ENCODE peak calls at places on chromosomes 12 and 14, in six cellular contexts. One of them, this sample, is unnamed. For H3K4me1 and H3K9me3, the result is how much of the 10 kb centered on the place peaks cover.

GRCh38 chr14:58738189-58738836 is 100.6 kb downstream of the DACT1 start:
- DNase-seq in aorta: no peak
- DNase-seq in neural progenitor cell: no peak
- DNase-seq in HAP-1: no peak
- DNase-seq in CD4-positive, CD25-positive, alpha-beta regulatory T cell: no peak
- DNase-seq in sigmoid colon: no peak
- DNase-seq in this sample: no peak

GRCh38 chr12:113413488-113413939 is 8.7 kb upstream of the SDSL start:
- DNase-seq in aorta: no peak
- DNase-seq in sigmoid colon: no peak
- DNase-seq in HAP-1: no peak
- DNase-seq in neural progenitor cell: no peak
- DNase-seq in CD4-positive, CD25-positive, alpha-beta regulatory T cell: no peak
- DNase-seq in this sample: peak

GRCh38 chr12:31267966-31268365 is 58.0 kb downstream of the SINHCAF start:
- DNase-seq in HAP-1: no peak
- DNase-seq in neural progenitor cell: no peak
- DNase-seq in sigmoid colon: no peak
- DNase-seq in aorta: no peak
- DNase-seq in CD4-positive, CD25-positive, alpha-beta regulatory T cell: no peak
- DNase-seq in this sample: no peak

GRCh38 chr14:106215229-106215628 is 688.8 kb downstream of the TMEM121 start:
- DNase-seq in aorta: no peak
- DNase-seq in neural progenitor cell: no peak
- DNase-seq in sigmoid colon: no peak
- DNase-seq in CD4-positive, CD25-positive, alpha-beta regulatory T cell: no peak
- DNase-seq in HAP-1: no peak
- DNase-seq in this sample: no peak

GRCh38 chr14:34199585-34199984 is 248.7 kb upstream of the EGLN3 start:
- DNase-seq in neural progenitor cell: no peak
- DNase-seq in sigmoid colon: no peak
- DNase-seq in HAP-1: no peak
- DNase-seq in CD4-positive, CD25-positive, alpha-beta regulatory T cell: no peak
- DNase-seq in aorta: no peak
- DNase-seq in this sample: no peak

GRCh38 chr14:72796935-72797334 is 97.0 kb downstream of the DPF3 start:
- DNase-seq in neural progenitor cell: peak
- DNase-seq in HAP-1: peak
- DNase-seq in CD4-positive, CD25-positive, alpha-beta regulatory T cell: no peak
- DNase-seq in aorta: no peak
- DNase-seq in sigmoid colon: no peak
- DNase-seq in this sample: no peak

GRCh38 chr14:99986416-99986815 is 78.8 kb upstream of the EVL start:
- DNase-seq in CD4-positive, CD25-positive, alpha-beta regulatory T cell: no peak
- DNase-seq in neural progenitor cell: no peak
- DNase-seq in HAP-1: no peak
- DNase-seq in sigmoid colon: no peak
- DNase-seq in aorta: no peak
- DNase-seq in this sample: no peak

GRCh38 chr12:69610729-69611128 is at the start of gene LRRC10:
- DNase-seq in neural progenitor cell: no peak
- DNase-seq in aorta: no peak
- DNase-seq in CD4-positive, CD25-positive, alpha-beta regulatory T cell: no peak
- DNase-seq in sigmoid colon: no peak
- DNase-seq in HAP-1: no peak
- DNase-seq in this sample: no peak

GRCh38 chr14:103378042-103378854 is 7.0 kb upstream of the MARK3 start:
- DNase-seq in neural progenitor cell: no peak
- DNase-seq in HAP-1: no peak
- DNase-seq in aorta: no peak
- DNase-seq in CD4-positive, CD25-positive, alpha-beta regulatory T cell: no peak
- DNase-seq in sigmoid colon: no peak
- DNase-seq in this sample: no peak
- H3K4me3 ChIP-seq in neural progenitor cell: no peak
- H3K4me3 ChIP-seq in HAP-1: no peak
- H3K4me3 ChIP-seq in aorta: no peak
- H3K4me3 ChIP-seq in CD4-positive, CD25-positive, alpha-beta regulatory T cell: no peak
- H3K4me3 ChIP-seq in sigmoid colon: no peak
- H3K4me3 ChIP-seq in this sample: no peak

GRCh38 chr12:121701667-121702277 is 10.8 kb upstream of the TMEM120B start:
- DNase-seq in neural progenitor cell: no peak
- DNase-seq in CD4-positive, CD25-positive, alpha-beta regulatory T cell: no peak
- DNase-seq in aorta: no peak
- DNase-seq in HAP-1: no peak
- DNase-seq in sigmoid colon: no peak
- DNase-seq in this sample: no peak

GRCh38 chr12:121697093-121697698 is 15.4 kb upstream of the TMEM120B start:
- DNase-seq in neural progenitor cell: peak
- DNase-seq in HAP-1: peak
- DNase-seq in aorta: no peak
- DNase-seq in CD4-positive, CD25-positive, alpha-beta regulatory T cell: peak
- DNase-seq in sigmoid colon: no peak
- DNase-seq in this sample: no peak

GRCh38 chr12:121705514-121705913 is 7.0 kb upstream of the TMEM120B start:
- DNase-seq in aorta: no peak
- DNase-seq in HAP-1: no peak
- DNase-seq in neural progenitor cell: no peak
- DNase-seq in CD4-positive, CD25-positive, alpha-beta regulatory T cell: no peak
- DNase-seq in sigmoid colon: no peak
- DNase-seq in this sample: no peak

GRCh38 chr12:121708313-121709063 is 4.1 kb upstream of the TMEM120B start:
- DNase-seq in sigmoid colon: no peak
- DNase-seq in CD4-positive, CD25-positive, alpha-beta regulatory T cell: no peak
- DNase-seq in aorta: no peak
- DNase-seq in neural progenitor cell: no peak
- DNase-seq in HAP-1: no peak
- DNase-seq in this sample: no peak

DNA sequence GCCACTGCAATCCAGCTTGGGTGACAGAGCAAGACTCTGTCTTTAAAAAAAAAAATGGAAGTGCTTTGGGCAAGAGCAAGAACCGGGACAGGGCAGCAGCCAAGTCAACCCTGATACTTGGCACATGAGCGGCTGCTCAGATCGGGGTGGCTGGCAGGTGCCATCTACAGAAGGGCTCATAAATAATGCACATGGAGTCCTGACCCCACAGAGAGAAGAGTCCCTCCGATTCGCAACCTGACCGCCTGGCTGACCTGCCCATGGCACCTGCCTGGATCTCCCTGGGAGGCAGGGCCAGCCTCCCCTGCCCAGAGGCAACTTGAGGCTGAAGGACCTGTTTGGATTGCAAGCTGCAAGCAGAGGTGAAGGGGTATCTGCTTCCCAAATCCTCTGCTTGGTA is 9.6 kb upstream of the TMEM120B start:
- DNase-seq in sigmoid colon: no peak
- DNase-seq in aorta: no peak
- DNase-seq in HAP-1: no peak
- DNase-seq in neural progenitor cell: no peak
- DNase-seq in CD4-positive, CD25-positive, alpha-beta regulatory T cell: no peak
- DNase-seq in this sample: no peak
- H3K4me1 ChIP-seq in sigmoid colon: under half
- H3K4me1 ChIP-seq in aorta: under half
- H3K4me1 ChIP-seq in HAP-1: under half
- H3K4me1 ChIP-seq in neural progenitor cell: under half
- H3K4me1 ChIP-seq in CD4-positive, CD25-positive, alpha-beta regulatory T cell: under half
- H3K4me1 ChIP-seq in this sample: under half

GRCh38 chr12:46046436-46046835 is 56.1 kb upstream of the SCAF11 start:
- DNase-seq in sigmoid colon: no peak
- DNase-seq in CD4-positive, CD25-positive, alpha-beta regulatory T cell: no peak
- DNase-seq in aorta: no peak
- DNase-seq in neural progenitor cell: no peak
- DNase-seq in HAP-1: no peak
- DNase-seq in this sample: no peak
- H3K9me3 ChIP-seq in sigmoid colon: under half
- H3K9me3 ChIP-seq in CD4-positive, CD25-positive, alpha-beta regulatory T cell: under half
- H3K9me3 ChIP-seq in aorta: under half
- H3K9me3 ChIP-seq in neural progenitor cell: under half
- H3K9me3 ChIP-seq in HAP-1: under half
- H3K9me3 ChIP-seq in this sample: under half

GRCh38 chr14:97592341-97592980 is 795.3 kb downstream of the VRK1 start:
- DNase-seq in aorta: no peak
- DNase-seq in neural progenitor cell: no peak
- DNase-seq in HAP-1: no peak
- DNase-seq in CD4-positive, CD25-positive, alpha-beta regulatory T cell: no peak
- DNase-seq in sigmoid colon: no peak
- DNase-seq in this sample: no peak
- H3K4me3 ChIP-seq in aorta: no peak
- H3K4me3 ChIP-seq in neural progenitor cell: no peak
- H3K4me3 ChIP-seq in HAP-1: no peak
- H3K4me3 ChIP-seq in CD4-positive, CD25-positive, alpha-beta regulatory T cell: no peak
- H3K4me3 ChIP-seq in sigmoid colon: no peak
- H3K4me3 ChIP-seq in this sample: no peak

GRCh38 chr12:71191509-71192196 is 33.9 kb upstream of the TSPAN8 start:
- DNase-seq in CD4-positive, CD25-positive, alpha-beta regulatory T cell: no peak
- DNase-seq in sigmoid colon: no peak
- DNase-seq in neural progenitor cell: no peak
- DNase-seq in aorta: no peak
- DNase-seq in HAP-1: no peak
- DNase-seq in this sample: no peak

GRCh38 chr12:71197460-71197859 is 39.7 kb upstream of the TSPAN8 start:
- DNase-seq in HAP-1: no peak
- DNase-seq in CD4-positive, CD25-positive, alpha-beta regulatory T cell: no peak
- DNase-seq in aorta: no peak
- DNase-seq in neural progenitor cell: no peak
- DNase-seq in sigmoid colon: no peak
- DNase-seq in this sample: no peak

GRCh38 chr12:71193041-71193440 is 35.2 kb upstream of the TSPAN8 start:
- DNase-seq in neural progenitor cell: no peak
- DNase-seq in sigmoid colon: no peak
- DNase-seq in HAP-1: no peak
- DNase-seq in aorta: no peak
- DNase-seq in CD4-positive, CD25-positive, alpha-beta regulatory T cell: no peak
- DNase-seq in this sample: no peak

GRCh38 chr12:71194657-71195056 is 36.9 kb upstream of the TSPAN8 start:
- DNase-seq in CD4-positive, CD25-positive, alpha-beta regulatory T cell: no peak
- DNase-seq in aorta: peak
- DNase-seq in neural progenitor cell: no peak
- DNase-seq in HAP-1: no peak
- DNase-seq in sigmoid colon: no peak
- DNase-seq in this sample: no peak

DNA sequence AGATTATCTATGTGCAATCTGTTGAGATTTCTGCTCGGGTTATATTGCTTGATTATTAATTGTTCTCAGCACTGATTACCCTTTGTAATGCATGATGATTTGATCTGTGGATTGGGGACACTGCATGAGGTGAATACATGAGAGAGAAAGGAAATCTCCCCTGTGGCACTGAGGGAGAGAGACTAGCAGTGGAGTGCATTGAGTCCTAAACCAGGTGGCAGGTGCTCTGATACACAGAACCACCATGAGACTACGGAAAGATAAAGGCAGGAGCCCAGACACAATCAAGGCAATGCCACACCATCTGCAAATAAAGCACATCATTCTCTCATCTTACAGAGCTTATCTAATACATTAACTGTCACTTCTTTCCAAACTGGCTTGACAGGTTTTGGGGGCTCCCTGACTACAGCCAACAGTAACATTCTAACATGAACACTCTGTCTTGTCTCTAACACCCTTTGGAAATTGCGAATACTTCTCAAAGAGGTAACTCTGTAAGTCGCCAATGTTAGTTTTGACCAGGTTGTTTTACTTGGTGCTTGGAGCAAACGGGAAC is 37.6 kb upstream of the TSPAN8 start:
- DNase-seq in CD4-positive, CD25-positive, alpha-beta regulatory T cell: no peak
- DNase-seq in aorta: no peak
- DNase-seq in neural progenitor cell: no peak
- DNase-seq in sigmoid colon: no peak
- DNase-seq in HAP-1: no peak
- DNase-seq in this sample: no peak
- H3K4me1 ChIP-seq in CD4-positive, CD25-positive, alpha-beta regulatory T cell: under half
- H3K4me1 ChIP-seq in aorta: under half
- H3K4me1 ChIP-seq in neural progenitor cell: under half
- H3K4me1 ChIP-seq in sigmoid colon: under half
- H3K4me1 ChIP-seq in HAP-1: under half
- H3K4me1 ChIP-seq in this sample: under half

GRCh38 chr14:74400328-74400727 is 25.7 kb downstream of the SYNDIG1L start:
- DNase-seq in HAP-1: no peak
- DNase-seq in neural progenitor cell: peak
- DNase-seq in CD4-positive, CD25-positive, alpha-beta regulatory T cell: no peak
- DNase-seq in aorta: no peak
- DNase-seq in sigmoid colon: no peak
- DNase-seq in this sample: no peak

GRCh38 chr14:74400919-74401503 is 25.0 kb downstream of the SYNDIG1L start:
- DNase-seq in neural progenitor cell: no peak
- DNase-seq in aorta: no peak
- DNase-seq in sigmoid colon: no peak
- DNase-seq in CD4-positive, CD25-positive, alpha-beta regulatory T cell: no peak
- DNase-seq in HAP-1: no peak
- DNase-seq in this sample: no peak

GRCh38 chr14:74402264-74403251 is 23.5 kb downstream of the SYNDIG1L start:
- DNase-seq in CD4-positive, CD25-positive, alpha-beta regulatory T cell: no peak
- DNase-seq in neural progenitor cell: no peak
- DNase-seq in HAP-1: no peak
- DNase-seq in sigmoid colon: peak
- DNase-seq in aorta: no peak
- DNase-seq in this sample: no peak

GRCh38 chr14:74403619-74404417 is 22.2 kb downstream of the SYNDIG1L start:
- DNase-seq in neural progenitor cell: no peak
- DNase-seq in CD4-positive, CD25-positive, alpha-beta regulatory T cell: no peak
- DNase-seq in aorta: no peak
- DNase-seq in HAP-1: no peak
- DNase-seq in sigmoid colon: no peak
- DNase-seq in this sample: no peak

GRCh38 chr14:74401504-74402241 is 24.3 kb downstream of the SYNDIG1L start:
- DNase-seq in CD4-positive, CD25-positive, alpha-beta regulatory T cell: peak
- DNase-seq in sigmoid colon: no peak
- DNase-seq in HAP-1: no peak
- DNase-seq in aorta: peak
- DNase-seq in neural progenitor cell: peak
- DNase-seq in this sample: peak
- H3K9me3 ChIP-seq in CD4-positive, CD25-positive, alpha-beta regulatory T cell: under half
- H3K9me3 ChIP-seq in sigmoid colon: under half
- H3K9me3 ChIP-seq in HAP-1: under half
- H3K9me3 ChIP-seq in aorta: under half
- H3K9me3 ChIP-seq in neural progenitor cell: under half
- H3K9me3 ChIP-seq in this sample: under half

DNA sequence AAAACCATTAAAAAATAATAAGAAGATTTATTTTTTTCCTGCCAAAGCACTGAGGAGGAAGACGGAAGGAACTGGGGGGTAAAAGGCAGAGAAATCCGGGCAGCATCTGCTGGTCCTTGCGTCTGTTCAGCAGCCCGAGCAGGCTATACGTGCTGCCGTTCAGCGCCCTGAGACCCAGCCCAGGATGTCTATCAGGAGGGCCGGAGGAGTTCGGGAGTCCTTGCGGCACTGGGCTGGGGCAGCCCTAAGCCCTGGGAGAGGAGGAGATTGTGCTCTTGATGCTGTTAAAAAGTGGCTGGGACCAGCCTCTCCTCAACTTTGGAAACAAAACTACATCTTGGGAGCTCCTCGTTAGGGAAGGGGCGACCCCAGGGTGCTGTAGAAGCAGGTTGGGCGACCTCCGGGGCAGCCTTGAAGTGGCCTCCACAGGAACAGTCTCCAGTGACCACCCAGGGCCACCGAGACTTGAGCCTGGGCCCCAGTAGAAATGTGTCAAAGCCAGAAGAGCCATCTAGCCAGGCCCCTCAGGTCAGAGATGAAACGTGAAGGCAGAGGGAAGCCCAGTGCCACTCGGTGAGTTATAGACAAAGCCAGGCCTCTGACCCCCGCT is 14.3 kb downstream of the PGF start:
- DNase-seq in sigmoid colon: no peak
- DNase-seq in CD4-positive, CD25-positive, alpha-beta regulatory T cell: no peak
- DNase-seq in aorta: peak
- DNase-seq in neural progenitor cell: no peak
- DNase-seq in HAP-1: no peak
- DNase-seq in this sample: no peak
- H3K4me3 ChIP-seq in sigmoid colon: no peak
- H3K4me3 ChIP-seq in CD4-positive, CD25-positive, alpha-beta regulatory T cell: peak
- H3K4me3 ChIP-seq in aorta: no peak
- H3K4me3 ChIP-seq in neural progenitor cell: no peak
- H3K4me3 ChIP-seq in HAP-1: no peak
- H3K4me3 ChIP-seq in this sample: no peak

GRCh38 chr12:57216014-57216891 is at the start of gene NXPH4:
- DNase-seq in sigmoid colon: no peak
- DNase-seq in aorta: peak
- DNase-seq in neural progenitor cell: peak
- DNase-seq in CD4-positive, CD25-positive, alpha-beta regulatory T cell: peak
- DNase-seq in HAP-1: no peak
- DNase-seq in this sample: peak
- H3K4me1 ChIP-seq in sigmoid colon: under half
- H3K4me1 ChIP-seq in aorta: under half
- H3K4me1 ChIP-seq in neural progenitor cell: half or more
- H3K4me1 ChIP-seq in CD4-positive, CD25-positive, alpha-beta regulatory T cell: under half
- H3K4me1 ChIP-seq in HAP-1: under half
- H3K4me1 ChIP-seq in this sample: under half

This sample was measured in thyroid gland.